ENCODE peak calls at places on chromosomes 12 and 14, in eight cellular contexts. C, Q, S, J, O, L, N and W are unnamed samples.

GRCh38 chr14:73180385-73180805 is 44.1 kb downstream of the PSEN1 start:
- DNase-seq in S (no peak), C (no peak), J (no peak), N (no peak), L (no peak), Q (no peak), O (no peak), W (no peak)

GRCh38 chr14:77310041-77310440 is 10.6 kb downstream of the POMT2 start:
- DNase-seq in N (no peak), Q (no peak), C (no peak), O (no peak), S (no peak), J (no peak), L (no peak), W (no peak)

GRCh38 chr14:99118046-99118721 is 153.8 kb downstream of the BCL11B start:
- DNase-seq in S (no peak), Q (no peak), C (peak; percentile 40), N (no peak), J (no peak), L (no peak), O (no peak), W (no peak)

GRCh38 chr12:57242329-57242690 is 8.7 kb downstream of the STAC3 start:
- DNase-seq in C (no peak), Q (no peak), L (no peak), S (no peak), O (no peak), J (no peak), N (no peak), W (no peak)

GRCh38 chr12:131716282-131716681 is 5.4 kb downstream of the SFSWAP start:
- DNase-seq in C (no peak), Q (no peak), L (no peak), O (no peak), J (no peak), N (no peak), S (no peak), W (no peak)

GRCh38 chr12:15601210-15601800 is 187.9 kb downstream of the EPS8 start:
- DNase-seq in Q (no peak), J (no peak), L (no peak), O (no peak), N (no peak), S (no peak), C (no peak), W (no peak)

GRCh38 chr14:91415794-91416743 is 1.6 kb downstream of the CCDC88C start:
- DNase-seq in L (peak; percentile 40), O (no peak), S (no peak), C (peak; percentile 85), N (peak; percentile 52), J (no peak), Q (peak; percentile 79), W (peak; percentile 88)

GRCh38 chr12:111102062-111102735 is 181.8 kb upstream of the MYL2 start:
- DNase-seq in J (no peak), Q (no peak), L (no peak), C (no peak), S (no peak), O (no peak), N (no peak), W (no peak)

GRCh38 chr12:46604684-46605083 is 221.1 kb downstream of the SLC38A4 start:
- DNase-seq in O (no peak), J (no peak), C (no peak), S (no peak), L (no peak), N (no peak), Q (no peak), W (no peak)

GRCh38 chr12:4975574-4975973 is 65.9 kb downstream of the KCNA1 start:
- DNase-seq in Q (peak; percentile 43), O (no peak), L (no peak), N (no peak), S (no peak), C (no peak), J (no peak), W (no peak)